ENCODE peak calls at places on chromosomes 11 and 22, in six cellular contexts. One of them, this sample, is unnamed.
A peak's percentile ranks its signal among the peaks of the same experiment; 100 is the strongest.

GRCh38 chr11:77820565-77821348 is at the start of the genes AAMDC and RSF1:
- DNase-seq in choroid plexus epithelial cell: peak; percentile 99
- DNase-seq in stomach: peak; percentile 99
- DNase-seq in activated naive CD4-positive, alpha-beta T cell treated with anti-CD3 and anti-CD28 coated beads, Interleukin-2, amount 50 U/mL, for 16 hours: peak; percentile 96
- DNase-seq in naive thymus-derived CD4-positive, alpha-beta T cell: peak; percentile 98
- DNase-seq in astrocyte of the hippocampus: peak; percentile 99
- DNase-seq in this sample: peak; percentile 99

GRCh38 chr22:39463931-39464390 is 7.1 kb downstream of the MGAT3 start:
- DNase-seq in astrocyte of the hippocampus: peak; percentile 34
- DNase-seq in stomach: no peak
- DNase-seq in naive thymus-derived CD4-positive, alpha-beta T cell: no peak
- DNase-seq in activated naive CD4-positive, alpha-beta T cell treated with anti-CD3 and anti-CD28 coated beads, Interleukin-2, amount 50 U/mL, for 16 hours: no peak
- DNase-seq in choroid plexus epithelial cell: no peak
- DNase-seq in this sample: no peak

GRCh38 chr11:73349633-73350032 is 26.6 kb upstream of the RELT start:
- DNase-seq in astrocyte of the hippocampus: no peak
- DNase-seq in activated naive CD4-positive, alpha-beta T cell treated with anti-CD3 and anti-CD28 coated beads, Interleukin-2, amount 50 U/mL, for 16 hours: no peak
- DNase-seq in naive thymus-derived CD4-positive, alpha-beta T cell: no peak
- DNase-seq in stomach: no peak
- DNase-seq in choroid plexus epithelial cell: no peak
- DNase-seq in this sample: no peak

GRCh38 chr22:23269441-23270211 is 89.3 kb downstream of the BCR start:
- DNase-seq in activated naive CD4-positive, alpha-beta T cell treated with anti-CD3 and anti-CD28 coated beads, Interleukin-2, amount 50 U/mL, for 16 hours: no peak
- DNase-seq in choroid plexus epithelial cell: no peak
- DNase-seq in astrocyte of the hippocampus: no peak
- DNase-seq in naive thymus-derived CD4-positive, alpha-beta T cell: no peak
- DNase-seq in stomach: no peak
- DNase-seq in this sample: no peak

GRCh38 chr11:34565417-34566208 is 52.0 kb upstream of the ELF5 start:
- DNase-seq in astrocyte of the hippocampus: no peak
- DNase-seq in activated naive CD4-positive, alpha-beta T cell treated with anti-CD3 and anti-CD28 coated beads, Interleukin-2, amount 50 U/mL, for 16 hours: no peak
- DNase-seq in stomach: no peak
- DNase-seq in choroid plexus epithelial cell: no peak
- DNase-seq in naive thymus-derived CD4-positive, alpha-beta T cell: no peak
- DNase-seq in this sample: no peak

GRCh38 chr11:70036971-70037882 is 40.9 kb upstream of the ANO1 start:
- DNase-seq in stomach: peak; percentile 20
- DNase-seq in activated naive CD4-positive, alpha-beta T cell treated with anti-CD3 and anti-CD28 coated beads, Interleukin-2, amount 50 U/mL, for 16 hours: no peak
- DNase-seq in naive thymus-derived CD4-positive, alpha-beta T cell: no peak
- DNase-seq in astrocyte of the hippocampus: no peak
- DNase-seq in choroid plexus epithelial cell: no peak
- DNase-seq in this sample: no peak

GRCh38 chr11:63905179-63905578 is 11.8 kb downstream of the RCOR2 start:
- DNase-seq in activated naive CD4-positive, alpha-beta T cell treated with anti-CD3 and anti-CD28 coated beads, Interleukin-2, amount 50 U/mL, for 16 hours: no peak
- DNase-seq in stomach: no peak
- DNase-seq in astrocyte of the hippocampus: no peak
- DNase-seq in naive thymus-derived CD4-positive, alpha-beta T cell: no peak
- DNase-seq in choroid plexus epithelial cell: no peak
- DNase-seq in this sample: no peak

GRCh38 chr11:76872959-76873827 is 12.5 kb downstream of the ACER3 start:
- DNase-seq in activated naive CD4-positive, alpha-beta T cell treated with anti-CD3 and anti-CD28 coated beads, Interleukin-2, amount 50 U/mL, for 16 hours: no peak
- DNase-seq in choroid plexus epithelial cell: no peak
- DNase-seq in naive thymus-derived CD4-positive, alpha-beta T cell: no peak
- DNase-seq in astrocyte of the hippocampus: no peak
- DNase-seq in stomach: no peak
- DNase-seq in this sample: no peak

GRCh38 chr11:13423372-13423771 is 39.6 kb downstream of the BTBD10 start:
- DNase-seq in astrocyte of the hippocampus: no peak
- DNase-seq in stomach: no peak
- DNase-seq in naive thymus-derived CD4-positive, alpha-beta T cell: no peak
- DNase-seq in choroid plexus epithelial cell: peak; percentile 37
- DNase-seq in activated naive CD4-positive, alpha-beta T cell treated with anti-CD3 and anti-CD28 coated beads, Interleukin-2, amount 50 U/mL, for 16 hours: no peak
- DNase-seq in this sample: no peak

GRCh38 chr22:42926034-42926433 is 69.0 kb upstream of the ARFGAP3 start:
- DNase-seq in naive thymus-derived CD4-positive, alpha-beta T cell: no peak
- DNase-seq in astrocyte of the hippocampus: peak; percentile 19
- DNase-seq in stomach: peak; percentile 56
- DNase-seq in activated naive CD4-positive, alpha-beta T cell treated with anti-CD3 and anti-CD28 coated beads, Interleukin-2, amount 50 U/mL, for 16 hours: no peak
- DNase-seq in choroid plexus epithelial cell: no peak
- DNase-seq in this sample: no peak

GRCh38 chr11:33881651-33882279 is 10.1 kb downstream of the LMO2 start:
- DNase-seq in astrocyte of the hippocampus: no peak
- DNase-seq in stomach: no peak
- DNase-seq in activated naive CD4-positive, alpha-beta T cell treated with anti-CD3 and anti-CD28 coated beads, Interleukin-2, amount 50 U/mL, for 16 hours: no peak
- DNase-seq in choroid plexus epithelial cell: no peak
- DNase-seq in naive thymus-derived CD4-positive, alpha-beta T cell: no peak
- DNase-seq in this sample: no peak

GRCh38 chr11:117597083-117597482 is 199.9 kb downstream of the DSCAML1 start:
- DNase-seq in naive thymus-derived CD4-positive, alpha-beta T cell: peak; percentile 40
- DNase-seq in activated naive CD4-positive, alpha-beta T cell treated with anti-CD3 and anti-CD28 coated beads, Interleukin-2, amount 50 U/mL, for 16 hours: peak; percentile 31
- DNase-seq in stomach: no peak
- DNase-seq in choroid plexus epithelial cell: peak; percentile 50
- DNase-seq in astrocyte of the hippocampus: peak; percentile 69
- DNase-seq in this sample: peak; percentile 38

GRCh38 chr11:37666960-37667359 is 1068.9 kb upstream of the RAG2 start:
- DNase-seq in astrocyte of the hippocampus: no peak
- DNase-seq in stomach: no peak
- DNase-seq in choroid plexus epithelial cell: no peak
- DNase-seq in naive thymus-derived CD4-positive, alpha-beta T cell: no peak
- DNase-seq in activated naive CD4-positive, alpha-beta T cell treated with anti-CD3 and anti-CD28 coated beads, Interleukin-2, amount 50 U/mL, for 16 hours: no peak
- DNase-seq in this sample: no peak

GRCh38 chr11:1131033-1131911 is 26.5 kb upstream of the MUC5AC start:
- DNase-seq in choroid plexus epithelial cell: no peak
- DNase-seq in activated naive CD4-positive, alpha-beta T cell treated with anti-CD3 and anti-CD28 coated beads, Interleukin-2, amount 50 U/mL, for 16 hours: no peak
- DNase-seq in stomach: peak; percentile 20
- DNase-seq in naive thymus-derived CD4-positive, alpha-beta T cell: no peak
- DNase-seq in astrocyte of the hippocampus: no peak
- DNase-seq in this sample: no peak

GRCh38 chr11:64437426-64437825 is 78.5 kb downstream of the RPS6KA4 start:
- DNase-seq in astrocyte of the hippocampus: no peak
- DNase-seq in stomach: no peak
- DNase-seq in naive thymus-derived CD4-positive, alpha-beta T cell: no peak
- DNase-seq in choroid plexus epithelial cell: no peak
- DNase-seq in activated naive CD4-positive, alpha-beta T cell treated with anti-CD3 and anti-CD28 coated beads, Interleukin-2, amount 50 U/mL, for 16 hours: no peak
- DNase-seq in this sample: no peak

GRCh38 chr22:46219650-46220049 is 30.4 kb downstream of the CDPF1 start:
- DNase-seq in choroid plexus epithelial cell: no peak
- DNase-seq in astrocyte of the hippocampus: no peak
- DNase-seq in activated naive CD4-positive, alpha-beta T cell treated with anti-CD3 and anti-CD28 coated beads, Interleukin-2, amount 50 U/mL, for 16 hours: no peak
- DNase-seq in stomach: no peak
- DNase-seq in naive thymus-derived CD4-positive, alpha-beta T cell: peak; percentile 7
- DNase-seq in this sample: no peak

GRCh38 chr11:13964771-13965074 is 2.2 kb downstream of the SPON1 start:
- DNase-seq in choroid plexus epithelial cell: no peak
- DNase-seq in stomach: no peak
- DNase-seq in naive thymus-derived CD4-positive, alpha-beta T cell: no peak
- DNase-seq in activated naive CD4-positive, alpha-beta T cell treated with anti-CD3 and anti-CD28 coated beads, Interleukin-2, amount 50 U/mL, for 16 hours: no peak
- DNase-seq in astrocyte of the hippocampus: no peak
- DNase-seq in this sample: no peak

GRCh38 chr11:114180301-114181055 is 115.7 kb upstream of the NNMT start:
- DNase-seq in stomach: peak; percentile 77
- DNase-seq in activated naive CD4-positive, alpha-beta T cell treated with anti-CD3 and anti-CD28 coated beads, Interleukin-2, amount 50 U/mL, for 16 hours: no peak
- DNase-seq in naive thymus-derived CD4-positive, alpha-beta T cell: no peak
- DNase-seq in choroid plexus epithelial cell: peak; percentile 60
- DNase-seq in astrocyte of the hippocampus: peak; percentile 21
- DNase-seq in this sample: no peak

GRCh38 chr11:61739966-61740365 is 12.5 kb upstream of the MYRF start:
- DNase-seq in choroid plexus epithelial cell: no peak
- DNase-seq in astrocyte of the hippocampus: no peak
- DNase-seq in naive thymus-derived CD4-positive, alpha-beta T cell: no peak
- DNase-seq in stomach: no peak
- DNase-seq in activated naive CD4-positive, alpha-beta T cell treated with anti-CD3 and anti-CD28 coated beads, Interleukin-2, amount 50 U/mL, for 16 hours: no peak
- DNase-seq in this sample: no peak

GRCh38 chr22:23376256-23376655 is 195.9 kb downstream of the BCR start:
- DNase-seq in stomach: no peak
- DNase-seq in activated naive CD4-positive, alpha-beta T cell treated with anti-CD3 and anti-CD28 coated beads, Interleukin-2, amount 50 U/mL, for 16 hours: peak; percentile 26
- DNase-seq in naive thymus-derived CD4-positive, alpha-beta T cell: peak; percentile 14
- DNase-seq in choroid plexus epithelial cell: peak; percentile 28
- DNase-seq in astrocyte of the hippocampus: no peak
- DNase-seq in this sample: no peak

GRCh38 chr11:35116762-35117588 is 22.0 kb upstream of the CD44 start:
- DNase-seq in stomach: no peak
- DNase-seq in choroid plexus epithelial cell: peak; percentile 45
- DNase-seq in astrocyte of the hippocampus: no peak
- DNase-seq in naive thymus-derived CD4-positive, alpha-beta T cell: no peak
- DNase-seq in activated naive CD4-positive, alpha-beta T cell treated with anti-CD3 and anti-CD28 coated beads, Interleukin-2, amount 50 U/mL, for 16 hours: no peak
- DNase-seq in this sample: no peak

GRCh38 chr22:20957691-20958440 is 9.2 kb upstream of the AIFM3 start:
- DNase-seq in choroid plexus epithelial cell: no peak
- DNase-seq in stomach: peak; percentile 33
- DNase-seq in naive thymus-derived CD4-positive, alpha-beta T cell: no peak
- DNase-seq in activated naive CD4-positive, alpha-beta T cell treated with anti-CD3 and anti-CD28 coated beads, Interleukin-2, amount 50 U/mL, for 16 hours: no peak
- DNase-seq in astrocyte of the hippocampus: peak; percentile 39
- DNase-seq in this sample: no peak

GRCh38 chr11:85697747-85698146 is 11.8 kb upstream of the CCDC89 start:
- DNase-seq in astrocyte of the hippocampus: no peak
- DNase-seq in activated naive CD4-positive, alpha-beta T cell treated with anti-CD3 and anti-CD28 coated beads, Interleukin-2, amount 50 U/mL, for 16 hours: no peak
- DNase-seq in choroid plexus epithelial cell: no peak
- DNase-seq in naive thymus-derived CD4-positive, alpha-beta T cell: no peak
- DNase-seq in stomach: no peak
- DNase-seq in this sample: no peak

GRCh38 chr22:31230871-31231621 is 18.9 kb downstream of the LIMK2 start:
- DNase-seq in astrocyte of the hippocampus: peak; percentile 77
- DNase-seq in stomach: peak; percentile 68
- DNase-seq in activated naive CD4-positive, alpha-beta T cell treated with anti-CD3 and anti-CD28 coated beads, Interleukin-2, amount 50 U/mL, for 16 hours: peak; percentile 51
- DNase-seq in naive thymus-derived CD4-positive, alpha-beta T cell: peak; percentile 77
- DNase-seq in choroid plexus epithelial cell: peak; percentile 88
- DNase-seq in this sample: peak; percentile 68

GRCh38 chr22:30602049-30602448 is 4.9 kb upstream of the TCN2 start:
- DNase-seq in naive thymus-derived CD4-positive, alpha-beta T cell: peak; percentile 26
- DNase-seq in astrocyte of the hippocampus: peak; percentile 32
- DNase-seq in stomach: no peak
- DNase-seq in activated naive CD4-positive, alpha-beta T cell treated with anti-CD3 and anti-CD28 coated beads, Interleukin-2, amount 50 U/mL, for 16 hours: no peak
- DNase-seq in choroid plexus epithelial cell: peak; percentile 74
- DNase-seq in this sample: peak; percentile 19

GRCh38 chr11:67694875-67695555 is 20.6 kb upstream of the ALDH3B2 start:
- DNase-seq in choroid plexus epithelial cell: no peak
- DNase-seq in astrocyte of the hippocampus: no peak
- DNase-seq in stomach: no peak
- DNase-seq in naive thymus-derived CD4-positive, alpha-beta T cell: no peak
- DNase-seq in activated naive CD4-positive, alpha-beta T cell treated with anti-CD3 and anti-CD28 coated beads, Interleukin-2, amount 50 U/mL, for 16 hours: no peak
- DNase-seq in this sample: no peak

GRCh38 chr11:108906329-108906728 is 241.5 kb downstream of the DDX10 start:
- DNase-seq in activated naive CD4-positive, alpha-beta T cell treated with anti-CD3 and anti-CD28 coated beads, Interleukin-2, amount 50 U/mL, for 16 hours: no peak
- DNase-seq in stomach: no peak
- DNase-seq in astrocyte of the hippocampus: no peak
- DNase-seq in naive thymus-derived CD4-positive, alpha-beta T cell: no peak
- DNase-seq in choroid plexus epithelial cell: peak; percentile 93
- DNase-seq in this sample: peak; percentile 81

GRCh38 chr22:20128902-20129746 is 2.5 kb upstream of the ZDHHC8 start:
- DNase-seq in stomach: peak; percentile 37
- DNase-seq in naive thymus-derived CD4-positive, alpha-beta T cell: peak; percentile 49
- DNase-seq in astrocyte of the hippocampus: peak; percentile 26
- DNase-seq in activated naive CD4-positive, alpha-beta T cell treated with anti-CD3 and anti-CD28 coated beads, Interleukin-2, amount 50 U/mL, for 16 hours: peak; percentile 55
- DNase-seq in choroid plexus epithelial cell: peak; percentile 60
- DNase-seq in this sample: no peak

GRCh38 chr11:35365395-35365794 is 54.0 kb downstream of the SLC1A2 start:
- DNase-seq in activated naive CD4-positive, alpha-beta T cell treated with anti-CD3 and anti-CD28 coated beads, Interleukin-2, amount 50 U/mL, for 16 hours: no peak
- DNase-seq in astrocyte of the hippocampus: no peak
- DNase-seq in choroid plexus epithelial cell: no peak
- DNase-seq in naive thymus-derived CD4-positive, alpha-beta T cell: no peak
- DNase-seq in stomach: no peak
- DNase-seq in this sample: no peak

GRCh38 chr11:73693877-73694525 is 47.6 kb downstream of the PLEKHB1 start:
- DNase-seq in naive thymus-derived CD4-positive, alpha-beta T cell: no peak
- DNase-seq in choroid plexus epithelial cell: no peak
- DNase-seq in activated naive CD4-positive, alpha-beta T cell treated with anti-CD3 and anti-CD28 coated beads, Interleukin-2, amount 50 U/mL, for 16 hours: no peak
- DNase-seq in astrocyte of the hippocampus: no peak
- DNase-seq in stomach: no peak
- DNase-seq in this sample: no peak

GRCh38 chr11:20360650-20361049 is 2.9 kb upstream of the HTATIP2 start:
- DNase-seq in astrocyte of the hippocampus: peak; percentile 20
- DNase-seq in choroid plexus epithelial cell: peak; percentile 71
- DNase-seq in activated naive CD4-positive, alpha-beta T cell treated with anti-CD3 and anti-CD28 coated beads, Interleukin-2, amount 50 U/mL, for 16 hours: peak; percentile 44
- DNase-seq in naive thymus-derived CD4-positive, alpha-beta T cell: peak; percentile 56
- DNase-seq in stomach: peak; percentile 38
- DNase-seq in this sample: peak; percentile 56

This sample was measured in astrocyte of the spinal cord.